ENCODE peak calls at places on chromosome 15, in seven cellular contexts. One of them, this sample, is unnamed. For H3K27me3, the result is how much of the 10 kb centered on the place peaks cover.

GRCh38 chr15:40279437-40280141 is 3.3 kb downstream of the ANKRD63 start:
- DNase-seq in testis: peak
- DNase-seq in adrenal gland: peak
- DNase-seq in ovary: peak
- DNase-seq in upper lobe of left lung: peak
- DNase-seq in tibial nerve: peak
- DNase-seq in thyroid gland: peak
- DNase-seq in this sample: peak

GRCh38 chr15:93997071-93997658 is 234.2 kb upstream of the MCTP2 start:
- DNase-seq in testis: no peak
- DNase-seq in adrenal gland: no peak
- DNase-seq in ovary: no peak
- DNase-seq in upper lobe of left lung: no peak
- DNase-seq in tibial nerve: no peak
- DNase-seq in thyroid gland: no peak
- DNase-seq in this sample: peak

GRCh38 chr15:32649336-32649735 is 7.8 kb downstream of the SCG5 start:
- DNase-seq in testis: no peak
- DNase-seq in adrenal gland: no peak
- DNase-seq in ovary: no peak
- DNase-seq in upper lobe of left lung: no peak
- DNase-seq in tibial nerve: no peak
- DNase-seq in thyroid gland: no peak
- DNase-seq in this sample: no peak

GRCh38 chr15:62824111-62824737 is 218.3 kb upstream of the TPM1 start:
- DNase-seq in testis: no peak
- DNase-seq in adrenal gland: no peak
- DNase-seq in ovary: no peak
- DNase-seq in upper lobe of left lung: no peak
- DNase-seq in tibial nerve: no peak
- DNase-seq in thyroid gland: no peak
- DNase-seq in this sample: no peak

GRCh38 chr15:33584797-33585196 is 274.0 kb downstream of the RYR3 start:
- DNase-seq in testis: no peak
- DNase-seq in adrenal gland: peak
- DNase-seq in ovary: peak
- DNase-seq in upper lobe of left lung: no peak
- DNase-seq in tibial nerve: no peak
- DNase-seq in thyroid gland: no peak
- DNase-seq in this sample: peak

GRCh38 chr15:38564557-38565286 is at the start of gene RASGRP1:
- DNase-seq in testis: peak
- DNase-seq in adrenal gland: peak
- DNase-seq in ovary: peak
- DNase-seq in upper lobe of left lung: peak
- DNase-seq in tibial nerve: no peak
- DNase-seq in thyroid gland: peak
- DNase-seq in this sample: peak

GRCh38 chr15:56984681-56985515 is 66.5 kb downstream of the TCF12 start:
- DNase-seq in testis: no peak
- DNase-seq in adrenal gland: no peak
- DNase-seq in ovary: no peak
- DNase-seq in upper lobe of left lung: no peak
- DNase-seq in tibial nerve: no peak
- DNase-seq in thyroid gland: no peak
- DNase-seq in this sample: no peak

GRCh38 chr15:33204087-33204486 is 9.6 kb upstream of the FMN1 start:
- DNase-seq in testis: no peak
- DNase-seq in adrenal gland: no peak
- DNase-seq in ovary: no peak
- DNase-seq in upper lobe of left lung: no peak
- DNase-seq in tibial nerve: no peak
- DNase-seq in thyroid gland: no peak
- DNase-seq in this sample: no peak

GRCh38 chr15:22961661-22962221 is 18.4 kb downstream of the CYFIP1 start:
- DNase-seq in testis: no peak
- DNase-seq in adrenal gland: peak
- DNase-seq in ovary: no peak
- DNase-seq in upper lobe of left lung: no peak
- DNase-seq in tibial nerve: no peak
- DNase-seq in thyroid gland: no peak
- DNase-seq in this sample: no peak

GRCh38 chr15:101481917-101482525 is 7.5 kb downstream of the PCSK6 start:
- DNase-seq in testis: peak
- DNase-seq in adrenal gland: no peak
- DNase-seq in ovary: no peak
- DNase-seq in upper lobe of left lung: no peak
- DNase-seq in tibial nerve: no peak
- DNase-seq in thyroid gland: no peak
- DNase-seq in this sample: no peak

GRCh38 chr15:90836296-90836871 is 32.0 kb upstream of the FURIN start:
- DNase-seq in testis: no peak
- DNase-seq in adrenal gland: no peak
- DNase-seq in ovary: no peak
- DNase-seq in upper lobe of left lung: no peak
- DNase-seq in tibial nerve: no peak
- DNase-seq in thyroid gland: no peak
- DNase-seq in this sample: no peak

GRCh38 chr15:29018406-29018805 is 132.6 kb downstream of the APBA2 start:
- DNase-seq in testis: no peak
- DNase-seq in adrenal gland: no peak
- DNase-seq in ovary: no peak
- DNase-seq in upper lobe of left lung: no peak
- DNase-seq in tibial nerve: no peak
- DNase-seq in thyroid gland: no peak
- DNase-seq in this sample: no peak

GRCh38 chr15:41583795-41584194 is 24.8 kb downstream of the TYRO3 start:
- DNase-seq in testis: no peak
- DNase-seq in adrenal gland: no peak
- DNase-seq in ovary: no peak
- DNase-seq in upper lobe of left lung: no peak
- DNase-seq in tibial nerve: no peak
- DNase-seq in thyroid gland: no peak
- DNase-seq in this sample: no peak

GRCh38 chr15:95259513-95259912 is 1028.2 kb downstream of the MCTP2 start:
- DNase-seq in testis: peak
- DNase-seq in adrenal gland: peak
- DNase-seq in ovary: peak
- DNase-seq in upper lobe of left lung: peak
- DNase-seq in tibial nerve: peak
- DNase-seq in thyroid gland: peak
- DNase-seq in this sample: peak

GRCh38 chr15:101242160-101242998 is 9.5 kb downstream of the CHSY1 start:
- DNase-seq in testis: no peak
- DNase-seq in adrenal gland: no peak
- DNase-seq in ovary: no peak
- DNase-seq in upper lobe of left lung: peak
- DNase-seq in tibial nerve: no peak
- DNase-seq in thyroid gland: peak
- DNase-seq in this sample: no peak

GRCh38 chr15:73930371-73930770 is 4.1 kb downstream of the LOXL1 start:
- DNase-seq in testis: no peak
- DNase-seq in adrenal gland: no peak
- DNase-seq in ovary: peak
- DNase-seq in upper lobe of left lung: no peak
- DNase-seq in tibial nerve: no peak
- DNase-seq in thyroid gland: no peak
- DNase-seq in this sample: no peak

GRCh38 chr15:37208475-37209363 is 108.4 kb upstream of the MEIS2 start:
- DNase-seq in testis: no peak
- DNase-seq in adrenal gland: no peak
- DNase-seq in ovary: no peak
- DNase-seq in upper lobe of left lung: no peak
- DNase-seq in tibial nerve: no peak
- DNase-seq in thyroid gland: no peak
- DNase-seq in this sample: no peak

GRCh38 chr15:68599560-68600071 is 20.8 kb downstream of the CORO2B start:
- DNase-seq in testis: peak
- DNase-seq in adrenal gland: peak
- DNase-seq in ovary: peak
- DNase-seq in upper lobe of left lung: no peak
- DNase-seq in tibial nerve: no peak
- DNase-seq in thyroid gland: no peak
- DNase-seq in this sample: no peak

GRCh38 chr15:42171122-42171521 is 14.7 kb upstream of the PLA2G4F start:
- DNase-seq in testis: no peak
- DNase-seq in adrenal gland: no peak
- DNase-seq in ovary: no peak
- DNase-seq in upper lobe of left lung: no peak
- DNase-seq in tibial nerve: no peak
- DNase-seq in thyroid gland: no peak
- DNase-seq in this sample: no peak

GRCh38 chr15:58475573-58476524 is 44.1 kb downstream of the LIPC start:
- DNase-seq in testis: no peak
- DNase-seq in adrenal gland: no peak
- DNase-seq in ovary: no peak
- DNase-seq in upper lobe of left lung: peak
- DNase-seq in tibial nerve: no peak
- DNase-seq in thyroid gland: peak
- DNase-seq in this sample: no peak

GRCh38 chr15:42608110-42608531 is 32.7 kb downstream of the STARD9 start:
- DNase-seq in testis: no peak
- DNase-seq in adrenal gland: no peak
- DNase-seq in ovary: no peak
- DNase-seq in upper lobe of left lung: peak
- DNase-seq in tibial nerve: no peak
- DNase-seq in thyroid gland: peak
- DNase-seq in this sample: no peak

GRCh38 chr15:40308844-40309189 is 1.1 kb upstream of the PLCB2 start:
- DNase-seq in testis: no peak
- DNase-seq in adrenal gland: no peak
- DNase-seq in ovary: no peak
- DNase-seq in upper lobe of left lung: peak
- DNase-seq in tibial nerve: no peak
- DNase-seq in thyroid gland: no peak
- DNase-seq in this sample: no peak

GRCh38 chr15:86743283-86743903 is 663.7 kb downstream of the AGBL1 start:
- DNase-seq in testis: peak
- DNase-seq in adrenal gland: no peak
- DNase-seq in ovary: no peak
- DNase-seq in upper lobe of left lung: no peak
- DNase-seq in tibial nerve: no peak
- DNase-seq in thyroid gland: no peak
- DNase-seq in this sample: no peak

GRCh38 chr15:52448010-52448890 is 80.4 kb downstream of the MYO5A start:
- DNase-seq in testis: no peak
- DNase-seq in adrenal gland: no peak
- DNase-seq in ovary: no peak
- DNase-seq in upper lobe of left lung: no peak
- DNase-seq in tibial nerve: no peak
- DNase-seq in thyroid gland: no peak
- DNase-seq in this sample: no peak

GRCh38 chr15:65365229-65365628 is 12.6 kb downstream of the IGDCC3 start:
- DNase-seq in testis: no peak
- DNase-seq in adrenal gland: no peak
- DNase-seq in ovary: no peak
- DNase-seq in upper lobe of left lung: no peak
- DNase-seq in tibial nerve: no peak
- DNase-seq in thyroid gland: no peak
- DNase-seq in this sample: no peak

GRCh38 chr15:75346796-75347221 is at the start of gene NEIL1:
- DNase-seq in testis: no peak
- DNase-seq in adrenal gland: peak
- DNase-seq in ovary: no peak
- DNase-seq in upper lobe of left lung: peak
- DNase-seq in tibial nerve: no peak
- DNase-seq in thyroid gland: peak
- DNase-seq in this sample: no peak

GRCh38 chr15:78938608-78939488 is 6.0 kb downstream of the CTSH start:
- DNase-seq in testis: no peak
- DNase-seq in adrenal gland: no peak
- DNase-seq in ovary: no peak
- DNase-seq in upper lobe of left lung: no peak
- DNase-seq in tibial nerve: no peak
- DNase-seq in thyroid gland: no peak
- DNase-seq in this sample: no peak

DNA sequence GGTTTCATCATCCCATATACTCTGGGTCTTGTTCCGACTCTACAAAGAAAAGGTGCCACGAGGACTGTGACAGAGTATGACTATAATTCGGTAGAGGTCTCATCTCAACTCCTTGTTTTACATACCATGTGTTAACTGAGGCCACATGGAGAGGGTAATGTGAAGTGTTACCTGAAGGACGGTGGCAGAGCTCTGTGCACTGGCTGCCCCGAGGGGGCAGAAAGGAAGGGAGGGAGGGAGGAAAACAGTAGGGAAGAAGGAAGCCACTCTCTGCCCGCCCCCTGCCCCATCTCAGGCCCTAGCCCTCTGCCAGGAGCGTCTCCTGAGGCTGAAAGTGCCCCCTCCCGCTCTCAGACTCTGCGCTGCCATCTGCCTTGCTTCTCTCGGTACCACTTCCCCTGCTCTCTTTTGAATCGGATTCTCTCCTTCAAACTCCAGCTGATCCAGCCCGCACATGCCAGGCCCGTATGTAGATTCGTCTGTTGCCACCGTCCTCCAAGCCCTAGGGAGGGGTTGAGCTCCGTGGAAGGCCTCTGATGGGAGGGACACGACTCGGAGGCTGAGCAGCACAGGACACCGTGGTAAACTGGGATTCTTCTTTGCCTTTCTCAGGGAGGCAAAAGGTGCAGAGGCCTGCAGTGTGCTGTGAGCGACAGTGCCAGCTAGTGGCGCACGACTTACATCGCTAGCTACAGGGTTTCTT is 70.5 kb upstream of the ATP10A start:
- DNase-seq in testis: peak
- DNase-seq in adrenal gland: peak
- DNase-seq in ovary: peak
- DNase-seq in upper lobe of left lung: peak
- DNase-seq in tibial nerve: peak
- DNase-seq in thyroid gland: peak
- DNase-seq in this sample: peak
- TF ChIP-seq POLR2A in testis: no peak
- TF ChIP-seq POLR2A in adrenal gland: no peak
- TF ChIP-seq POLR2A in ovary: no peak
- TF ChIP-seq POLR2A in upper lobe of left lung: no peak
- TF ChIP-seq POLR2A in tibial nerve: no peak
- TF ChIP-seq POLR2A in thyroid gland: no peak
- TF ChIP-seq POLR2A in this sample: no peak

GRCh38 chr15:50184863-50185504 is 3.0 kb downstream of the SLC27A2 start:
- DNase-seq in testis: no peak
- DNase-seq in adrenal gland: no peak
- DNase-seq in ovary: no peak
- DNase-seq in upper lobe of left lung: no peak
- DNase-seq in tibial nerve: no peak
- DNase-seq in thyroid gland: no peak
- DNase-seq in this sample: no peak
- H3K27me3 ChIP-seq in testis: under half
- H3K27me3 ChIP-seq in adrenal gland: under half
- H3K27me3 ChIP-seq in ovary: under half
- H3K27me3 ChIP-seq in upper lobe of left lung: under half
- H3K27me3 ChIP-seq in tibial nerve: under half
- H3K27me3 ChIP-seq in thyroid gland: under half
- H3K27me3 ChIP-seq in this sample: under half

GRCh38 chr15:45548753-45549520 is 26.4 kb upstream of the SLC30A4 start:
- DNase-seq in testis: peak
- DNase-seq in adrenal gland: no peak
- DNase-seq in ovary: no peak
- DNase-seq in upper lobe of left lung: no peak
- DNase-seq in tibial nerve: no peak
- DNase-seq in thyroid gland: no peak
- DNase-seq in this sample: no peak
- TF ChIP-seq POLR2A in testis: no peak
- TF ChIP-seq POLR2A in adrenal gland: no peak
- TF ChIP-seq POLR2A in ovary: no peak
- TF ChIP-seq POLR2A in upper lobe of left lung: no peak
- TF ChIP-seq POLR2A in tibial nerve: no peak
- TF ChIP-seq POLR2A in thyroid gland: no peak
- TF ChIP-seq POLR2A in this sample: no peak

GRCh38 chr15:31264534-31265089 is 62.0 kb upstream of the KLF13 start:
- DNase-seq in testis: peak
- DNase-seq in adrenal gland: peak
- DNase-seq in ovary: no peak
- DNase-seq in upper lobe of left lung: no peak
- DNase-seq in tibial nerve: no peak
- DNase-seq in thyroid gland: no peak
- DNase-seq in this sample: peak
- H3K27me3 ChIP-seq in testis: under half
- H3K27me3 ChIP-seq in adrenal gland: under half
- H3K27me3 ChIP-seq in ovary: under half
- H3K27me3 ChIP-seq in upper lobe of left lung: under half
- H3K27me3 ChIP-seq in tibial nerve: under half
- H3K27me3 ChIP-seq in thyroid gland: under half
- H3K27me3 ChIP-seq in this sample: under half

This sample was measured in uterus.